ENCODE peak calls at places on chromosomes 5 and 9, in six cellular contexts. One of them, this sample, is unnamed.

GRCh38 chr5:78793907-78794687 is 145.5 kb upstream of the LHFPL2 start:
- DNase-seq in choroid plexus epithelial cell: no peak
- DNase-seq in AG04449: no peak
- DNase-seq in neural progenitor cell: no peak
- DNase-seq in A549: no peak
- DNase-seq in fibroblast of mammary gland: no peak
- DNase-seq in this sample: no peak

GRCh38 chr9:136170291-136170901 is 34.5 kb downstream of the LHX3 start:
- DNase-seq in choroid plexus epithelial cell: peak; percentile 22
- DNase-seq in AG04449: no peak
- DNase-seq in neural progenitor cell: peak; percentile 69
- DNase-seq in A549: peak; percentile 36
- DNase-seq in fibroblast of mammary gland: peak; percentile 8
- DNase-seq in this sample: no peak

GRCh38 chr5:152689275-152689711 is 284.2 kb upstream of the NMUR2 start:
- DNase-seq in choroid plexus epithelial cell: no peak
- DNase-seq in AG04449: no peak
- DNase-seq in neural progenitor cell: peak; percentile 6
- DNase-seq in A549: no peak
- DNase-seq in fibroblast of mammary gland: no peak
- DNase-seq in this sample: no peak

GRCh38 chr9:134617246-134617645 is 24.4 kb upstream of the COL5A1 start:
- DNase-seq in choroid plexus epithelial cell: no peak
- DNase-seq in AG04449: no peak
- DNase-seq in neural progenitor cell: no peak
- DNase-seq in A549: no peak
- DNase-seq in fibroblast of mammary gland: no peak
- DNase-seq in this sample: no peak

GRCh38 chr9:13863112-13863511 is 450.8 kb downstream of the NFIB start:
- DNase-seq in choroid plexus epithelial cell: peak; percentile 14
- DNase-seq in AG04449: no peak
- DNase-seq in neural progenitor cell: no peak
- DNase-seq in A549: no peak
- DNase-seq in fibroblast of mammary gland: peak; percentile 49
- DNase-seq in this sample: peak; percentile 33

GRCh38 chr5:672329-673139 is 20.6 kb downstream of the TPPP start:
- DNase-seq in choroid plexus epithelial cell: peak; percentile 92
- DNase-seq in AG04449: peak; percentile 12
- DNase-seq in neural progenitor cell: peak; percentile 89
- DNase-seq in A549: peak; percentile 95
- DNase-seq in fibroblast of mammary gland: peak; percentile 74
- DNase-seq in this sample: peak; percentile 11

GRCh38 chr9:38453835-38454234 is 29.6 kb upstream of the IGFBPL1 start:
- DNase-seq in choroid plexus epithelial cell: no peak
- DNase-seq in AG04449: no peak
- DNase-seq in neural progenitor cell: no peak
- DNase-seq in A549: no peak
- DNase-seq in fibroblast of mammary gland: no peak
- DNase-seq in this sample: no peak

GRCh38 chr5:10333154-10334006 is 20.1 kb upstream of the MARCHF6 start:
- DNase-seq in choroid plexus epithelial cell: peak; percentile 53
- DNase-seq in AG04449: no peak
- DNase-seq in neural progenitor cell: peak; percentile 72
- DNase-seq in A549: peak; percentile 29
- DNase-seq in fibroblast of mammary gland: no peak
- DNase-seq in this sample: no peak

GRCh38 chr9:123660691-123661090 is 269.2 kb downstream of the DENND1A start:
- DNase-seq in choroid plexus epithelial cell: no peak
- DNase-seq in AG04449: no peak
- DNase-seq in neural progenitor cell: no peak
- DNase-seq in A549: no peak
- DNase-seq in fibroblast of mammary gland: no peak
- DNase-seq in this sample: no peak

GRCh38 chr9:127942152-127943010 is 4.7 kb upstream of the DPM2 start:
- DNase-seq in choroid plexus epithelial cell: peak; percentile 77
- DNase-seq in AG04449: no peak
- DNase-seq in neural progenitor cell: peak; percentile 83
- DNase-seq in A549: peak; percentile 76
- DNase-seq in fibroblast of mammary gland: peak; percentile 70
- DNase-seq in this sample: no peak

GRCh38 chr9:4662108-4662988 is at the start of gene PLPP6:
- DNase-seq in choroid plexus epithelial cell: peak; percentile 85
- DNase-seq in AG04449: no peak
- DNase-seq in neural progenitor cell: peak; percentile 91
- DNase-seq in A549: peak; percentile 91
- DNase-seq in fibroblast of mammary gland: peak; percentile 75
- DNase-seq in this sample: peak; percentile 30

GRCh38 chr9:129031514-129031913 is 3.4 kb upstream of the SH3GLB2 start:
- DNase-seq in choroid plexus epithelial cell: no peak
- DNase-seq in AG04449: no peak
- DNase-seq in neural progenitor cell: no peak
- DNase-seq in A549: no peak
- DNase-seq in fibroblast of mammary gland: no peak
- DNase-seq in this sample: no peak

GRCh38 chr9:94445846-94446245 is 109.0 kb upstream of the PCAT7 start:
- DNase-seq in choroid plexus epithelial cell: no peak
- DNase-seq in AG04449: no peak
- DNase-seq in neural progenitor cell: peak; percentile 9
- DNase-seq in A549: no peak
- DNase-seq in fibroblast of mammary gland: no peak
- DNase-seq in this sample: no peak

GRCh38 chr9:95762322-95762721 is 113.2 kb upstream of the ERCC6L2 start:
- DNase-seq in choroid plexus epithelial cell: no peak
- DNase-seq in AG04449: no peak
- DNase-seq in neural progenitor cell: no peak
- DNase-seq in A549: no peak
- DNase-seq in fibroblast of mammary gland: no peak
- DNase-seq in this sample: no peak

GRCh38 chr5:138972836-138973235 is 97.7 kb upstream of the LRRTM2 start:
- DNase-seq in choroid plexus epithelial cell: no peak
- DNase-seq in AG04449: no peak
- DNase-seq in neural progenitor cell: peak; percentile 28
- DNase-seq in A549: no peak
- DNase-seq in fibroblast of mammary gland: no peak
- DNase-seq in this sample: no peak

GRCh38 chr5:156359452-156359851 is 32.5 kb downstream of the SGCD start:
- DNase-seq in choroid plexus epithelial cell: peak; percentile 10
- DNase-seq in AG04449: peak; percentile 95
- DNase-seq in neural progenitor cell: no peak
- DNase-seq in A549: no peak
- DNase-seq in fibroblast of mammary gland: peak; percentile 93
- DNase-seq in this sample: peak; percentile 85

GRCh38 chr9:36893148-36893547 is 140.9 kb downstream of the PAX5 start:
- DNase-seq in choroid plexus epithelial cell: no peak
- DNase-seq in AG04449: no peak
- DNase-seq in neural progenitor cell: no peak
- DNase-seq in A549: no peak
- DNase-seq in fibroblast of mammary gland: no peak
- DNase-seq in this sample: no peak

GRCh38 chr9:89154651-89155336 is 23.8 kb downstream of the SHC3 start:
- DNase-seq in choroid plexus epithelial cell: peak; percentile 83
- DNase-seq in AG04449: peak; percentile 64
- DNase-seq in neural progenitor cell: no peak
- DNase-seq in A549: peak; percentile 60
- DNase-seq in fibroblast of mammary gland: peak; percentile 92
- DNase-seq in this sample: peak; percentile 51

GRCh38 chr9:88782931-88783451 is 208.3 kb upstream of the S1PR3 start:
- DNase-seq in choroid plexus epithelial cell: no peak
- DNase-seq in AG04449: no peak
- DNase-seq in neural progenitor cell: peak; percentile 93
- DNase-seq in A549: no peak
- DNase-seq in fibroblast of mammary gland: peak; percentile 87
- DNase-seq in this sample: no peak

GRCh38 chr5:157543825-157544622 is 31.6 kb downstream of the ADAM19 start:
- DNase-seq in choroid plexus epithelial cell: peak; percentile 92
- DNase-seq in AG04449: no peak
- DNase-seq in neural progenitor cell: no peak
- DNase-seq in A549: no peak
- DNase-seq in fibroblast of mammary gland: peak; percentile 40
- DNase-seq in this sample: peak; percentile 53

GRCh38 chr5:143337946-143338345 is 65.5 kb downstream of the NR3C1 start:
- DNase-seq in choroid plexus epithelial cell: peak; percentile 47
- DNase-seq in AG04449: no peak
- DNase-seq in neural progenitor cell: no peak
- DNase-seq in A549: no peak
- DNase-seq in fibroblast of mammary gland: no peak
- DNase-seq in this sample: no peak

GRCh38 chr5:172502969-172503368 is 48.6 kb upstream of the SH3PXD2B start:
- DNase-seq in choroid plexus epithelial cell: peak; percentile 15
- DNase-seq in AG04449: no peak
- DNase-seq in neural progenitor cell: peak; percentile 37
- DNase-seq in A549: peak; percentile 32
- DNase-seq in fibroblast of mammary gland: peak; percentile 6
- DNase-seq in this sample: no peak

GRCh38 chr5:73783823-73784222 is 157.8 kb downstream of the ARHGEF28 start:
- DNase-seq in choroid plexus epithelial cell: peak; percentile 66
- DNase-seq in AG04449: no peak
- DNase-seq in neural progenitor cell: no peak
- DNase-seq in A549: peak; percentile 37
- DNase-seq in fibroblast of mammary gland: peak; percentile 39
- DNase-seq in this sample: no peak

GRCh38 chr5:80245986-80246781 is 9.7 kb downstream of the SERINC5 start:
- DNase-seq in choroid plexus epithelial cell: peak; percentile 70
- DNase-seq in AG04449: no peak
- DNase-seq in neural progenitor cell: peak; percentile 84
- DNase-seq in A549: no peak
- DNase-seq in fibroblast of mammary gland: peak; percentile 48
- DNase-seq in this sample: no peak

GRCh38 chr5:43771611-43772031 is 168.6 kb downstream of the NNT start:
- DNase-seq in choroid plexus epithelial cell: no peak
- DNase-seq in AG04449: no peak
- DNase-seq in neural progenitor cell: no peak
- DNase-seq in A549: no peak
- DNase-seq in fibroblast of mammary gland: no peak
- DNase-seq in this sample: no peak

GRCh38 chr5:43772601-43773031 is 169.6 kb downstream of the NNT start:
- DNase-seq in choroid plexus epithelial cell: peak; percentile 72
- DNase-seq in AG04449: no peak
- DNase-seq in neural progenitor cell: no peak
- DNase-seq in A549: peak; percentile 19
- DNase-seq in fibroblast of mammary gland: peak; percentile 57
- DNase-seq in this sample: peak; percentile 58

GRCh38 chr5:43769576-43770352 is 166.8 kb downstream of the NNT start:
- DNase-seq in choroid plexus epithelial cell: peak; percentile 89
- DNase-seq in AG04449: peak; percentile 59
- DNase-seq in neural progenitor cell: no peak
- DNase-seq in A549: peak; percentile 28
- DNase-seq in fibroblast of mammary gland: peak; percentile 96
- DNase-seq in this sample: peak; percentile 96

GRCh38 chr5:43775000-43775399 is 172.0 kb downstream of the NNT start:
- DNase-seq in choroid plexus epithelial cell: no peak
- DNase-seq in AG04449: no peak
- DNase-seq in neural progenitor cell: no peak
- DNase-seq in A549: no peak
- DNase-seq in fibroblast of mammary gland: no peak
- DNase-seq in this sample: no peak

GRCh38 chr5:43773032-43773830 is 170.3 kb downstream of the NNT start:
- DNase-seq in choroid plexus epithelial cell: peak; percentile 82
- DNase-seq in AG04449: peak; percentile 26
- DNase-seq in neural progenitor cell: no peak
- DNase-seq in A549: peak; percentile 14
- DNase-seq in fibroblast of mammary gland: peak; percentile 71
- DNase-seq in this sample: peak; percentile 66
- H3K4me3 ChIP-seq in choroid plexus epithelial cell: no peak overlapping the region
- H3K4me3 ChIP-seq in AG04449: no peak overlapping the region
- H3K4me3 ChIP-seq in neural progenitor cell: no peak overlapping the region
- H3K4me3 ChIP-seq in A549: no peak overlapping the region
- H3K4me3 ChIP-seq in fibroblast of mammary gland: no peak overlapping the region
- H3K4me3 ChIP-seq in this sample: no peak overlapping the region

GRCh38 chr9:121550569-121551512 is 51.2 kb upstream of the GGTA1 start:
- DNase-seq in choroid plexus epithelial cell: peak; percentile 65
- DNase-seq in AG04449: no peak
- DNase-seq in neural progenitor cell: peak; percentile 91
- DNase-seq in A549: peak; percentile 69
- DNase-seq in fibroblast of mammary gland: peak; percentile 50
- DNase-seq in this sample: no peak
- H3K4me3 ChIP-seq in choroid plexus epithelial cell: peak overlapping the region; percentile 27
- H3K4me3 ChIP-seq in AG04449: peak overlapping the region; percentile 54
- H3K4me3 ChIP-seq in neural progenitor cell: peak overlapping the region; percentile 47
- H3K4me3 ChIP-seq in A549: peak overlapping the region; percentile 44
- H3K4me3 ChIP-seq in fibroblast of mammary gland: no peak overlapping the region
- H3K4me3 ChIP-seq in this sample: peak overlapping the region; percentile 15

GRCh38 chr5:37638897-37639296 is 200.9 kb downstream of the GDNF start:
- DNase-seq in choroid plexus epithelial cell: peak; percentile 13
- DNase-seq in AG04449: no peak
- DNase-seq in neural progenitor cell: no peak
- DNase-seq in A549: no peak
- DNase-seq in fibroblast of mammary gland: peak; percentile 33
- DNase-seq in this sample: no peak
- H3K4me3 ChIP-seq in choroid plexus epithelial cell: no peak overlapping the region
- H3K4me3 ChIP-seq in AG04449: no peak overlapping the region
- H3K4me3 ChIP-seq in neural progenitor cell: no peak overlapping the region
- H3K4me3 ChIP-seq in A549: no peak overlapping the region
- H3K4me3 ChIP-seq in fibroblast of mammary gland: no peak overlapping the region
- H3K4me3 ChIP-seq in this sample: no peak overlapping the region

GRCh38 chr5:180330810-180331646 is 22.1 kb downstream of the GFPT2 start:
- DNase-seq in choroid plexus epithelial cell: peak; percentile 93
- DNase-seq in AG04449: peak; percentile 91
- DNase-seq in neural progenitor cell: no peak
- DNase-seq in A549: peak; percentile 95
- DNase-seq in fibroblast of mammary gland: peak; percentile 100
- DNase-seq in this sample: peak; percentile 99

GRCh38 chr5:180328296-180329137 is 24.6 kb downstream of the GFPT2 start:
- DNase-seq in choroid plexus epithelial cell: peak; percentile 83
- DNase-seq in AG04449: no peak
- DNase-seq in neural progenitor cell: peak; percentile 87
- DNase-seq in A549: peak; percentile 89
- DNase-seq in fibroblast of mammary gland: peak; percentile 80
- DNase-seq in this sample: no peak

GRCh38 chr5:180330270-180330648 is 22.9 kb downstream of the GFPT2 start:
- DNase-seq in choroid plexus epithelial cell: no peak
- DNase-seq in AG04449: no peak
- DNase-seq in neural progenitor cell: no peak
- DNase-seq in A549: no peak
- DNase-seq in fibroblast of mammary gland: no peak
- DNase-seq in this sample: no peak

GRCh38 chr5:180329138-180329435 is 24.0 kb downstream of the GFPT2 start:
- DNase-seq in choroid plexus epithelial cell: no peak
- DNase-seq in AG04449: no peak
- DNase-seq in neural progenitor cell: no peak
- DNase-seq in A549: no peak
- DNase-seq in fibroblast of mammary gland: no peak
- DNase-seq in this sample: no peak

DNA sequence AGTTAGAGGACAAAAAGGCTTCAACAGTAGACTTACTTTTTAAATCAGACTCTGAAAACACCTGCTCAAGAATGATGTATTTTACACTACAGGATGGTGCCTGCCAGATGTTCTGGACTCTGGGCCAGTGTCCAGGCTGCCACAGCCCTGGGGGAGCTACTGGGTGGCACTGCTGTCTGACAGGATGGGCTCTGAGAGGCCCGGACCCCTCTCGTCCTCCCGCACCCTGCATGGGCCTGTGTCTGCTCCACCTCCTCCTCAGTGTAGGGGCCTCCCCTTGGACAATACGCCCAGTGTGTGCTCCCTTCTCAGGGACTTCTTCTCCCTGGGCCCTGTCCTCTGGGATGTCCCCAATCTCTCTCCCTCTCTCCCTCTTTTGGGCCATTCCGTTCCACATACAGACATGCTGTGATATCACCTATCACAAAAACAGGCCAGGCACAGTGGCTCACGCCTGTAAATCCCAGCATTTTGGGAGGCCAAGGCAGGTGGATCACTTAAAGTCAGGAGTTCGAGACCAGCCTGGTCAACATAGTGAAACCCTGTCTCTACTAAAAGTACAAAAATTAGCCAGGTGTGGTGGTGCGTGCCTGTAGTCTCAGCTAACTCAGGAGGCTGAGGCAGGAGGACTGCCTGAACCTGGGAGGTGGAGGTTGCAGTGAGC is 23.4 kb downstream of the GFPT2 start:
- DNase-seq in choroid plexus epithelial cell: no peak
- DNase-seq in AG04449: no peak
- DNase-seq in neural progenitor cell: no peak
- DNase-seq in A549: no peak
- DNase-seq in fibroblast of mammary gland: no peak
- DNase-seq in this sample: no peak
- H3K4me3 ChIP-seq in choroid plexus epithelial cell: no peak overlapping the region
- H3K4me3 ChIP-seq in AG04449: no peak overlapping the region
- H3K4me3 ChIP-seq in neural progenitor cell: no peak overlapping the region
- H3K4me3 ChIP-seq in A549: no peak overlapping the region
- H3K4me3 ChIP-seq in fibroblast of mammary gland: no peak overlapping the region
- H3K4me3 ChIP-seq in this sample: no peak overlapping the region